ENCODE peak calls at places on chromosomes 5 and 9, in four cellular contexts. O is T-helper 17 cell; D is astrocyte of the spinal cord; J is Jurkat, Clone E6-1. A is an unnamed sample.

GRCh38 chr5:10566556-10567068 is 2.7 kb downstream of the ANKRD33B start:
- DNase-seq in D (no peak), J (no peak), O (no peak), A (no peak)

GRCh38 chr5:170082701-170083100 is 23.0 kb upstream of the FOXI1 start:
- DNase-seq in O (no peak), D (no peak), J (no peak), A (no peak)

GRCh38 chr5:31213676-31214638 is 20.5 kb downstream of the CDH6 start:
- DNase-seq in D (no peak), J (no peak), O (no peak), A (no peak)

GRCh38 chr5:95414441-95414840 is 23.3 kb downstream of the FAM81B start:
- DNase-seq in O (no peak), D (no peak), J (no peak), A (no peak)

GRCh38 chr5:939368-939767 is 46.7 kb downstream of the TRIP13 start:
- DNase-seq in J (no peak), D (no peak), O (no peak), A (no peak)

GRCh38 chr5:179166886-179167841 is 107.0 kb downstream of the ZNF354C start:
- DNase-seq in J (no peak), D (peak; percentile 18), O (peak; percentile 58), A (peak; percentile 39)

GRCh38 chr9:16289639-16290038 is 580.8 kb downstream of the BNC2 start:
- DNase-seq in J (no peak), D (no peak), O (no peak), A (no peak)

GRCh38 chr9:346114-346513 is 131.4 kb downstream of the DOCK8 start:
- DNase-seq in J (no peak), D (no peak), O (no peak), A (no peak)

GRCh38 chr9:73565833-73566465 is 414.3 kb downstream of the ANXA1 start:
- DNase-seq in D (peak; percentile 64), O (no peak), J (peak; percentile 10), A (no peak)

GRCh38 chr9:131707677-131708612 is 31.9 kb downstream of the RAPGEF1 start:
- DNase-seq in O (no peak), J (no peak), D (peak; percentile 67), A (no peak)

GRCh38 chr5:123367739-123368138 is 55.5 kb downstream of the CEP120 start:
- DNase-seq in O (no peak), D (peak; percentile 28), J (peak; percentile 18), A (no peak)

GRCh38 chr5:66796306-66797292 is 200.4 kb downstream of the MAST4 start:
- DNase-seq in D (peak; percentile 7), J (no peak), O (no peak), A (no peak)

GRCh38 chr9:88593537-88594185 is 58.7 kb downstream of the NXNL2 start:
- DNase-seq in D (peak; percentile 71), O (peak; percentile 29), J (peak; percentile 72), A (no peak)

GRCh38 chr5:103021310-103021709 is 98.6 kb downstream of the GIN1 start:
- DNase-seq in J (no peak), D (peak; percentile 69), O (no peak), A (no peak)

GRCh38 chr5:16937503-16938161 is 1.5 kb upstream of the MYO10 start:
- DNase-seq in J (no peak), D (no peak), O (no peak), A (no peak)

GRCh38 chr9:32220750-32221149 is 163.7 kb upstream of the ACO1 start:
- DNase-seq in J (no peak), O (no peak), D (no peak), A (no peak)

GRCh38 chr9:120456218-120456617 is 123.7 kb downstream of the CDK5RAP2 start:
- DNase-seq in J (no peak), D (no peak), O (no peak), A (no peak)

GRCh38 chr5:9239071-9239470 is 306.8 kb downstream of the SEMA5A start:
- DNase-seq in J (no peak), O (no peak), D (no peak), A (no peak)

GRCh38 chr9:93265301-93265971 is 81.5 kb downstream of the WNK2 start:
- DNase-seq in D (no peak), O (no peak), J (no peak), A (no peak)

GRCh38 chr5:55821731-55822512 is 29.2 kb upstream of the IL31RA start:
- DNase-seq in D (peak; percentile 13), J (no peak), O (no peak), A (no peak)

GRCh38 chr5:21931076-21931475 is 922.1 kb downstream of the CDH12 start:
- DNase-seq in D (no peak), J (no peak), O (no peak), A (no peak)

GRCh38 chr5:75524591-75524990 is 12.9 kb downstream of the POLK start:
- DNase-seq in J (no peak), O (no peak), D (no peak), A (no peak)

GRCh38 chr9:26234865-26235264 is 556.6 kb upstream of the TUSC1 start:
- DNase-seq in D (no peak), J (no peak), O (no peak), A (no peak)

GRCh38 chr5:139676406-139676805 is 28.3 kb downstream of the CXXC5 start:
- DNase-seq in O (no peak), D (no peak), J (no peak), A (no peak)

GRCh38 chr9:133737774-133738038 is 446 bp downstream of the SARDH start:
- DNase-seq in D (no peak), O (no peak), J (no peak), A (no peak)

GRCh38 chr9:84899326-84899725 is 229.8 kb downstream of the NTRK2 start:
- DNase-seq in D (no peak), J (no peak), O (no peak), A (no peak)

GRCh38 chr5:103456476-103456875 is 106.1 kb downstream of the NUDT12 start:
- DNase-seq in O (no peak), J (no peak), D (no peak), A (no peak)

GRCh38 chr9:70971698-70972097 is 149.7 kb downstream of the TRPM3 start:
- DNase-seq in D (no peak), J (no peak), O (no peak), A (no peak)

GRCh38 chr5:92979716-92980115 is 601.3 kb downstream of the NR2F1-AS1 start:
- DNase-seq in D (no peak), J (no peak), O (no peak), A (no peak)